ENCODE peak calls at places on chromosomes 4 and X, in eight cellular contexts. Q is Peyer's patch, C is brain microvascular endothelial cell, T is retinal pigment epithelial cell, U is choroid plexus epithelial cell, N is fibroblast of lung, Y is HCT116, W is bronchial epithelial cell. H is an unnamed sample.

GRCh38 chr4:140005699-140006098 is 148.3 kb downstream of the MAML3 start:
- DNase-seq in Y (no peak), C (no peak), U (no peak), Q (no peak), T (no peak), N (no peak), W (peak), H (no peak)

GRCh38 chrX:68428431-68428830 is 4.9 kb downstream of the OPHN1 start:
- DNase-seq in T (no peak), Y (no peak), W (peak), Q (no peak), U (peak), C (peak), N (peak), H (peak)

GRCh38 chr4:73609688-73610087 is 10.5 kb downstream of the RASSF6 start:
- DNase-seq in N (peak), W (peak), C (peak), Y (no peak), T (peak), Q (no peak), U (peak), H (no peak)

GRCh38 chr4:41339812-41340809 is 83.4 kb downstream of the UCHL1 start:
- DNase-seq in Q (no peak), C (no peak), T (peak), N (peak), W (no peak), Y (no peak), U (peak), H (peak)

GRCh38 chr4:68361146-68361589 is 11.3 kb upstream of the YTHDC1 start:
- DNase-seq in W (peak), T (no peak), C (peak), Q (no peak), N (peak), Y (no peak), U (peak), H (peak)

GRCh38 chr4:55291227-55291629 is 54.8 kb upstream of the SRD5A3 start:
- DNase-seq in Y (no peak), W (no peak), N (peak), Q (no peak), C (peak), U (peak), T (no peak), H (peak)

GRCh38 chr4:54005475-54005874 is 58.9 kb downstream of the CHIC2 start:
- DNase-seq in C (no peak), U (peak), W (no peak), T (no peak), Y (no peak), Q (no peak), N (peak), H (peak)

GRCh38 chr4:82491251-82491960 is 61.0 kb downstream of the ENOPH1 start:
- DNase-seq in U (peak), Y (no peak), C (no peak), T (no peak), N (no peak), Q (no peak), W (peak), H (no peak)

GRCh38 chr4:37742149-37742548 is 56.0 kb upstream of the RELL1 start:
- DNase-seq in C (no peak), T (no peak), Y (peak), U (no peak), Q (no peak), W (peak), N (no peak), H (no peak)

GRCh38 chr4:110540606-110541440 is 64.9 kb downstream of the ENPEP start:
- DNase-seq in Q (no peak), Y (no peak), N (peak), U (peak), T (no peak), W (peak), C (peak), H (peak)

GRCh38 chr4:7638463-7638862 is 203.7 kb upstream of the PSAPL1 start:
- DNase-seq in C (no peak), T (no peak), W (no peak), Y (no peak), Q (no peak), N (no peak), U (no peak), H (no peak)

GRCh38 chr4:171719691-171720090 is 93.5 kb upstream of the GALNTL6 start:
- DNase-seq in Q (no peak), U (no peak), W (no peak), Y (no peak), T (peak), N (no peak), C (no peak), H (no peak)

GRCh38 chr4:71277353-71277752 is 61.5 kb upstream of the SLC4A4 start:
- DNase-seq in C (no peak), Y (no peak), U (no peak), T (no peak), N (no peak), Q (no peak), W (no peak), H (no peak)
- TF ChIP-seq CTCF in C (no peak), Y (no peak), U (no peak), T (no peak), N (no peak), Q (no peak), W (no peak), H (no peak)

GRCh38 chr4:90234916-90235547 is 107.8 kb downstream of the CCSER1 start:
- DNase-seq in U (no peak), N (no peak), T (no peak), W (no peak), Y (no peak), Q (no peak), C (no peak), H (no peak)
- H3K4me3 ChIP-seq in U (no peak), N (no peak), T (no peak), W (no peak), Y (no peak), Q (no peak), C (no peak), H (no peak)

DNA sequence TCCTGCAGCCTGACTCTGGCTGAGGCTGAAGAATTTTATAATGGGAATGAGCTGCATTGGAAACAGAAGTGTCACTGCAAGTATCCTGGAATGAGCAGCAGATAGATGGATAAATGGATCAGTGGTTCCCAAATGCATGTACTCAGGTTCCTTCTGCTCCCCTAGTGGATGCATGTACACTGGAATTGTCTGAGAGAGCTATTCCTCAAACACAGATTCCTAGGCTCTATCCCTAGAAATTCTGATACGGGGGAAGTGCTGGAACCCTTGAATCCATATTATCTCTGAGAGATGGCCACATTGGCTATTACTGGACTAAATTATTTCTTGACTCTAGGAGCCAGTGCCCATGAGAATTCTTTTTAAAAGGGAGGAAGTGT is 64.8 kb downstream of the TMEM131L start:
- DNase-seq in W (no peak), C (no peak), Y (no peak), Q (no peak), T (no peak), U (no peak), N (no peak), H (no peak)
- TF ChIP-seq CTCF in W (no peak), C (peak), Y (peak), Q (no peak), T (no peak), U (peak), N (no peak), H (peak)

GRCh38 chrX:2855761-2856160 is 27.0 kb downstream of the GYG2 start:
- DNase-seq in U (no peak), Q (no peak), Y (no peak), N (no peak), C (no peak), T (no peak), W (no peak), H (no peak)
- H3K4me3 ChIP-seq in U (no peak), Q (no peak), Y (no peak), N (no peak), C (no peak), T (no peak), W (no peak), H (no peak)

GRCh38 chrX:119885554-119886428 is 9.9 kb upstream of the AKAP14 start:
- DNase-seq in Q (no peak), W (no peak), C (no peak), N (no peak), T (no peak), Y (no peak), U (peak), H (no peak)

GRCh38 chrX:119887721-119888425 is 7.8 kb upstream of the AKAP14 start:
- DNase-seq in T (no peak), N (peak), W (peak), Y (peak), U (peak), C (peak), Q (peak), H (peak)
- TF ChIP-seq CTCF in T (peak), N (peak), W (peak), Y (peak), U (peak), C (peak), Q (peak), H (peak)

DNA sequence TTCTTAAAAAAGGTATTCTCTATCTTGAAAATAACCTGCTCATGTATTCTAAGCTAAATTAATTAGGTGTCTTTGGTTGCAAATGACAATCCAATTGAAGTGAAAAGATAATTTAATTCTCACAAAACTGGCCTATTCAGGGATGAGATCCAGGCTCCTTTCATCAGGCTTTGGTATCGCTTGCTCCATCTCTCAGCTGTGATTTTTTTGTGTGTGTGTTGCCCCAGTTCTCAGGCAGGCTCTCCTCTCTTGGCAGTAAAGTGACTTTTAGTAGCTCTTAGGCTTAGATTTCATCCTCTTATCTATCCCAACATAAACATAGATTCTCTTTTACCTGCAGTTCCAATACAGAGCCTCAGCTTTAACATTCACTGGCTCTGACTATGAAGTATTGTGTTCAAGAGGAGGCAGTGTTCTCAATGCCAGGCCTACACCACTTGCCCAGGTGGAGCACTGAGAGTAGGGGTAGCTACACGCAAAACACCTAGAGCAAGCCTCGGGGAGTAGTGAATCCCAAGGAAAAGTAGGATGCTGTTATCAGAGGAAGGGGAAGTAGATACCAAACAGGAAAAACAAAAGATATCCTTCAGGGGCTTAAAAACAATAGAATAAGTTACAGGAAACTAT is 392.4 kb upstream of the ATOH1 start:
- DNase-seq in C (no peak), T (no peak), U (no peak), Y (no peak), Q (no peak), N (no peak), W (no peak), H (no peak)
- H3K4me3 ChIP-seq in C (no peak), T (no peak), U (no peak), Y (no peak), Q (no peak), N (no peak), W (no peak), H (no peak)

GRCh38 chr4:72186714-72187113 is 154.9 kb downstream of the NPFFR2 start:
- DNase-seq in N (no peak), Q (no peak), T (no peak), C (no peak), U (no peak), Y (no peak), W (no peak), H (no peak)
- TF ChIP-seq CTCF in N (no peak), Q (no peak), T (no peak), C (no peak), U (no peak), Y (no peak), W (no peak), H (no peak)

GRCh38 chr4:184198190-184198589 is 19.5 kb downstream of the ENPP6 start:
- DNase-seq in N (no peak), C (no peak), Y (no peak), W (no peak), Q (no peak), U (no peak), T (no peak), H (no peak)
- H3K4me3 ChIP-seq in N (no peak), C (no peak), Y (no peak), W (no peak), Q (no peak), U (no peak), T (no peak), H (no peak)

DNA sequence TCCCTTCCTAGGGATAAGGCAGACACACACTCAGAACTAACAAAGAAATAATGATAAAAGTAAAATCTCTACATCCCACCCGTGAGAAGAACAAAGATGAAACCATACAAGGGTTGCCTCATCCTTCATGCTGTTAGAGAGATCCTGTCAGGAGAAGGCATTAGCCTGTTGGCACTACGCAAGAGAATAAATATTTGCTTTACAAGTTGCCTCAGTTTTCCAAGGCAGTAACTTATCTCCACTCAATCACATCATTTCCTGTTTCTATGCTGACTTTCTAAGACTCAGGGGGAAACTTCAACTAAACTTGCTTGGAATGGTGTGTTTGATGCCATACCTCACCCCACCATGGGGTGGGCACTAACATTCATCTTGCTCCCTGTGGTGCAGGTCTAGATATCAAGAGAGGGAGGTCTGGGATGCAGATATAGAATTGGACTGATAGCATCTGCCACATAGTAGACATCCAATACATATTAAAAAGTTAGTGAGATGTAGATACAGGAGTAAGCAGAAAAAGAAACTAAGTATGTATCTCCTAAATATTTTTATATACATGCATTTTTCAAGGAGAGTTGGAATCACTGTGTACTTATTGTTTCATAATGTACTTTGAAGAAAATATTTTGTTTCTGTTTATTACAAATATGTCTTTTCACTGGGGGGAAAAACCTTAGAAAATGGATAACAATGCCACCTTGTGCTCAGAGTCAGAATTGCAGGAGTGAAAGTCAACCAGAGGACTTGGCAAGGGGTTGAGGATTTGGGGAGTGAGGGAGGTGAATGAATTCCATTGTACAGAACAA is 57.2 kb upstream of the BEX4 start:
- DNase-seq in Y (no peak), C (peak), W (peak), Q (no peak), N (peak), T (no peak), U (peak), H (peak)
- TF ChIP-seq CTCF in Y (peak), C (peak), W (peak), Q (peak), N (peak), T (peak), U (peak), H (peak)